ENCODE peak calls at places on chromosomes 12 and 14, in five cellular contexts. C is H9, N is neuronal stem cell, H is H1, E is trophoblast cell. O is an unnamed sample.

GRCh38 chr12:32843528-32844095 is 53.0 kb downstream of the PKP2 start:
- DNase-seq in C (no peak), N (peak), H (no peak), E (no peak), O (peak)

GRCh38 chr12:14454098-14454907 is 88.8 kb downstream of the ATF7IP start:
- DNase-seq in C (peak), N (peak), H (no peak), E (peak), O (peak)

GRCh38 chr12:12010277-12011031 is 60.3 kb upstream of the BCL2L14 start:
- DNase-seq in C (no peak), N (no peak), H (no peak), E (peak), O (peak)

GRCh38 chr12:66441905-66442559 is 139.7 kb downstream of the HELB start:
- DNase-seq in C (no peak), N (no peak), H (no peak), E (peak), O (no peak)

GRCh38 chr14:101561145-101561896 is at the start of gene DIO3:
- DNase-seq in C (peak), N (peak), H (peak), E (no peak), O (no peak)

GRCh38 chr12:126492181-126492580 is 1426.9 kb downstream of the AACS start:
- DNase-seq in C (no peak), N (no peak), H (no peak), E (no peak), O (no peak)

GRCh38 chr12:553216-554000 is 93.7 kb downstream of the B4GALNT3 start:
- DNase-seq in C (no peak), N (no peak), H (no peak), E (no peak), O (no peak)

GRCh38 chr12:126727218-126727601 is 1539.8 kb upstream of the TMEM132C start:
- DNase-seq in C (no peak), N (no peak), H (no peak), E (no peak), O (no peak)

GRCh38 chr14:103109789-103110415 is 13.4 kb upstream of the TNFAIP2 start:
- DNase-seq in C (peak), N (no peak), H (peak), E (peak), O (peak)

GRCh38 chr14:103065861-103066260 is 8.5 kb upstream of the CDC42BPB start:
- DNase-seq in C (no peak), N (no peak), H (no peak), E (no peak), O (no peak)

GRCh38 chr12:13074396-13075113 is 28.9 kb downstream of the GSG1 start:
- DNase-seq in C (no peak), N (no peak), H (no peak), E (peak), O (no peak)

GRCh38 chr14:31867570-31867969 is 209.5 kb upstream of the ARHGAP5 start:
- DNase-seq in C (no peak), N (no peak), H (no peak), E (no peak), O (no peak)

GRCh38 chr12:47207829-47208248 is 128.1 kb upstream of the AMIGO2 start:
- DNase-seq in C (no peak), N (no peak), H (no peak), E (no peak), O (no peak)

GRCh38 chr12:47237751-47238211 is 158.0 kb upstream of the AMIGO2 start:
- DNase-seq in C (no peak), N (no peak), H (no peak), E (no peak), O (peak)

GRCh38 chr12:45121224-45121623 is 70.3 kb upstream of the DBX2 start:
- DNase-seq in C (no peak), N (no peak), H (no peak), E (no peak), O (no peak)

GRCh38 chr12:91274886-91275285 is 92.3 kb upstream of the DCN start:
- DNase-seq in C (no peak), N (peak), H (no peak), E (no peak), O (peak)

GRCh38 chr14:23123419-23123818 is 4.4 kb upstream of the CEBPE start:
- DNase-seq in C (no peak), N (no peak), H (no peak), E (peak), O (no peak)

GRCh38 chr12:94622475-94622874 is 27.9 kb downstream of the TMCC3 start:
- DNase-seq in C (no peak), N (no peak), H (no peak), E (peak), O (no peak)

GRCh38 chr14:79598339-79598738 is 613.0 kb downstream of the DIO2 start:
- DNase-seq in C (no peak), N (no peak), H (no peak), E (peak), O (peak)

GRCh38 chr14:73770977-73771847 is 57.0 kb upstream of the PNMA1 start:
- DNase-seq in C (peak), N (no peak), H (no peak), E (peak), O (no peak)

DNA sequence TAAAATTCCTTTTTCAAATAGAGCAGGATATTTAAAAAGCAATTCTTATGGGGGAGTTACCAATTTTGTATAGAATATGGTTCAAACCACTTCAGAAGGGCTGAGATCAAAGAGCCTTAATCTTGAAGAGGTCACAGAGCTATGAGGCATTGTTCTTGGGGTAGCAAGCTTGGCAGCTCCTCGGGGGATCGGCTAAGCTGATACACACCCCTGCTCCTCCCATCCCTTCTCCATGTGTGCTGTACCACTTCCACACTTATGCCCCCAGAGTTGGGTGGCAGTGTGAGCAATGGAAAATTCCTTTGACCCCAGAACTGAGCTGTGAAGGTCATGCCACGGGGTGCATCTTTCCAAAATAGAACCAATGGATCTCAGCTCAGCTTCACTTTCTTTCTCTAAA is 15.0 kb upstream of the TMEM30B start:
- DNase-seq in C (no peak), N (no peak), H (no peak), E (no peak), O (no peak)
- H2AFZ ChIP-seq in C (no peak), N (no peak), H (no peak), E (no peak), O (no peak)

GRCh38 chr14:54797556-54797955 is 105.1 kb downstream of the GCH1 start:
- DNase-seq in C (no peak), N (no peak), H (no peak), E (no peak), O (no peak)

GRCh38 chr14:54794796-54795195 is 107.8 kb downstream of the GCH1 start:
- DNase-seq in C (peak), N (no peak), H (no peak), E (no peak), O (no peak)

GRCh38 chr14:54797986-54798385 is 104.6 kb downstream of the GCH1 start:
- DNase-seq in C (no peak), N (no peak), H (no peak), E (no peak), O (no peak)

GRCh38 chr14:54798465-54799124 is 104.0 kb downstream of the GCH1 start:
- DNase-seq in C (no peak), N (no peak), H (no peak), E (no peak), O (no peak)

GRCh38 chr14:54796961-54797360 is 105.7 kb downstream of the GCH1 start:
- DNase-seq in C (no peak), N (no peak), H (no peak), E (no peak), O (peak)
- H2BK12ac ChIP-seq in C (no peak), N (no peak), H (no peak), E (no peak), O (no peak)

GRCh38 chr14:104182857-104183425 is 44.6 kb downstream of the KIF26A start:
- DNase-seq in C (no peak), N (no peak), H (no peak), E (no peak), O (no peak)
- H2AFZ ChIP-seq in C (no peak), N (no peak), H (no peak), E (no peak), O (no peak)

GRCh38 chr12:67512061-67512460 is 136.5 kb upstream of the DYRK2 start:
- DNase-seq in C (no peak), N (no peak), H (no peak), E (no peak), O (no peak)
- H2BK12ac ChIP-seq in C (no peak), N (no peak), H (no peak), E (no peak), O (no peak)

GRCh38 chr14:34171431-34171830 is 220.6 kb upstream of the EGLN3 start:
- DNase-seq in C (no peak), N (no peak), H (no peak), E (no peak), O (no peak)
- H2AFZ ChIP-seq in C (no peak), N (no peak), H (peak), E (no peak), O (no peak)

GRCh38 chr12:30573145-30573544 is 122.5 kb downstream of the IPO8 start:
- DNase-seq in C (no peak), N (no peak), H (no peak), E (no peak), O (peak)

GRCh38 chr12:30582943-30583342 is 112.7 kb downstream of the IPO8 start:
- DNase-seq in C (no peak), N (no peak), H (no peak), E (peak), O (no peak)

DNA sequence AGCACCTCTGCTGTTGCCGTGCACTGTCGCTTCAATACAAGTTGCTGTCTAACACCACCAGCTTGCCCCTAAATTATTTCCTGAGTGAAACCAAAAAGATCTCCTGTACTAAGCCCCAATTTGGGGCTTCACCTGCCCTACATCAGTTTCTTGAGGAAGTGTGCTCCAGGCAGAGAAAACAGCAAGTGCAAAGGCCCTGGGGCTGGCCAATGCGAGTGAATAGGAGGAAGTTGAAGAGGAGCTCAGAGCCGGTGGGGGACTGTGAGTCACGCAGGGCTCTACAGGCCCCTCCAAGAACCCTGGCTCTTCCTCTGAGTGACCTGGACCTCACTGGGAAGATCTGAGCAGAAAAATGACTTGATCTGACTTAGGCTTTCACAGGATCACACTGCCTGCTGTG is 117.2 kb downstream of the IPO8 start:
- DNase-seq in C (no peak), N (no peak), H (no peak), E (no peak), O (no peak)
- H2BK12ac ChIP-seq in C (no peak), N (no peak), H (no peak), E (no peak), O (no peak)

GRCh38 chr12:116276433-116277216 is 868 bp downstream of the MED13L start:
- DNase-seq in C (no peak), N (peak), H (peak), E (peak), O (peak)
- H2AFZ ChIP-seq in C (no peak), N (peak), H (no peak), E (no peak), O (no peak)

GRCh38 chr12:103520686-103521215 is 25.0 kb upstream of the C12orf42 start:
- DNase-seq in C (no peak), N (no peak), H (no peak), E (no peak), O (no peak)
- H2BK12ac ChIP-seq in C (no peak), N (no peak), H (no peak), E (no peak), O (no peak)

GRCh38 chr12:69464433-69464832 is 5.8 kb upstream of the FRS2 start:
- DNase-seq in C (no peak), N (no peak), H (no peak), E (no peak), O (no peak)

GRCh38 chr12:69456239-69456638 is 13.9 kb upstream of the FRS2 start:
- DNase-seq in C (no peak), N (no peak), H (no peak), E (no peak), O (no peak)

GRCh38 chr12:69457433-69457832 is 12.8 kb upstream of the FRS2 start:
- DNase-seq in C (no peak), N (no peak), H (no peak), E (no peak), O (no peak)

DNA sequence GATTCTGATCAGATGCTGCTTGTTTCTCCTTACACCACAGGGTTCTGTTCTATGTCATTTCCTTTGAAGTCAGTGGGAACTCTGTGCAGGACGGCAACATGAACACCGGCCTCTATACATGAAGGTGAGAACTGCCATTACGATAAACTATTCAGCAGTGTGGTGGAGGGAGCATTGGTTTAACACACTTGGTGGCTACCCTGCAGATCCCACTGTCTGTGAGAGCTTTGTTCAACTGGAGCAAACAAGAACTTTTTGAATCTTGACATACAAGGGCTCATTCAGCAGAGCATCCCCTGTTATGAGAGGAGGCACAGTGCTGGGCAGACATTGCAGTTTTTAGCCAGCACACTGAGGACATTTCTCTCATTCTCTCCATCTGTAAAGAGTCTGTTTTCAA is 10.7 kb upstream of the FRS2 start:
- DNase-seq in C (no peak), N (no peak), H (no peak), E (no peak), O (no peak)
- H2AFZ ChIP-seq in C (no peak), N (peak), H (peak), E (no peak), O (no peak)

GRCh38 chr12:115030017-115030416 is 346.0 kb upstream of the TBX3 start:
- DNase-seq in C (no peak), N (no peak), H (no peak), E (no peak), O (no peak)

GRCh38 chr12:115037830-115038229 is 353.9 kb upstream of the TBX3 start:
- DNase-seq in C (no peak), N (no peak), H (no peak), E (no peak), O (no peak)

DNA sequence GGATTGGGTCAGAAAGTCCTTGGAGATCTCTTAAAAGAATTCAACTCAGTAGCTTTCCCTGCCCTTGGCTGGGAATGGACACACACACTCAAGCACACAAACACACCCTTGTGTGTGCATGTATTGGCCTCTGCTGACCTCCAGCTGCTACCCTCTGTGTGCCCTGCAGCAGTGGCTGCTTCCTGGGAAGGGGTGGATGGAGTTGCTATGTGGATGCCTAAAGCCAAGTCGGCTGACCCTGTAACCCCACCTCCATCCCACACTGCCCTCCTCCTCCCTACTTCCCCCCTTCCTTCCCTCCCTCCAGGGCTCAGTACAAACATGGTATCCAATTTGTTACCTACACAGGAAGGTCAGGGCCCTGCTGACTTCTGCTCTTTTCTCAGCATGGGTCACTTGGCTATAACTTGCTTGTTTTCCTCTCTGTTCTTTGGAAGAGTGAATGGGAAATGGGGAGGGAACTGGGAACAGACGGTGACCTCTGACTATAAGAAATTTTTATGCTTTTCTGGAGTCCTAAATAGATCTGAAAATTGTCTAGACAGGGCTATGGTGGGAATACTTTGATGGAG is 351.6 kb upstream of the TBX3 start:
- DNase-seq in C (peak), N (peak), H (no peak), E (no peak), O (no peak)
- H2BK12ac ChIP-seq in C (no peak), N (no peak), H (no peak), E (no peak), O (no peak)